ENCODE peak calls at places on chromosomes 16 and 17, in four cellular contexts. L is HepG2, D is Panc1, M is K562. Q is an unnamed sample.

GRCh38 chr17:8051831-8052230 is 13.0 kb downstream of the ALOX15B start:
- DNase-seq in L (no peak), D (no peak), M (no peak), Q (no peak)

GRCh38 chr16:79723583-79724168 is 123.1 kb upstream of the MAF start:
- DNase-seq in L (no peak), D (no peak), M (no peak), Q (no peak)

GRCh38 chr16:19210175-19210924 is 42.3 kb downstream of the SYT17 start:
- DNase-seq in L (no peak), D (no peak), M (no peak), Q (peak; percentile 27)

GRCh38 chr17:42284566-42284965 is 3.7 kb upstream of the STAT5A start:
- DNase-seq in L (no peak), D (no peak), M (no peak), Q (no peak)

GRCh38 chr16:53912155-53912554 is 208.2 kb downstream of the FTO start:
- DNase-seq in L (no peak), D (no peak), M (no peak), Q (no peak)

GRCh38 chr17:77952368-77952767 is 6.1 kb upstream of the TNRC6C start:
- DNase-seq in L (no peak), D (no peak), M (no peak), Q (no peak)

GRCh38 chr17:14121952-14122351 is 52.6 kb downstream of the COX10 start:
- DNase-seq in L (no peak), D (no peak), M (no peak), Q (no peak)

GRCh38 chr17:65103896-65104295 is 33.3 kb upstream of the RGS9 start:
- DNase-seq in L (no peak), D (no peak), M (no peak), Q (no peak)

GRCh38 chr17:31489295-31490018 is 98.0 kb downstream of the RAB11FIP4 start:
- DNase-seq in L (peak; percentile 72), D (no peak), M (peak; percentile 79), Q (peak; percentile 31)

GRCh38 chr17:4594406-4595349 is 10.3 kb downstream of the SMTNL2 start:
- DNase-seq in L (no peak), D (no peak), M (peak; percentile 64), Q (no peak)

GRCh38 chr16:81583893-81584705 is 139.5 kb downstream of the CMIP start:
- DNase-seq in L (no peak), D (peak; percentile 67), M (no peak), Q (peak; percentile 74)

GRCh38 chr16:31880322-31880979 is 6.8 kb downstream of the ZNF267 start:
- DNase-seq in L (no peak), D (no peak), M (peak; percentile 48), Q (no peak)

GRCh38 chr16:67278773-67279295 is 498 bp upstream of the PLEKHG4 start:
- DNase-seq in L (no peak), D (no peak), M (peak; percentile 94), Q (no peak)

GRCh38 chr16:11090947-11091785 is 146.8 kb downstream of the CLEC16A start:
- DNase-seq in L (no peak), D (no peak), M (no peak), Q (no peak)

GRCh38 chr17:778096-778495 is 4.0 kb downstream of the GLOD4 start:
- DNase-seq in L (no peak), D (no peak), M (no peak), Q (no peak)

DNA sequence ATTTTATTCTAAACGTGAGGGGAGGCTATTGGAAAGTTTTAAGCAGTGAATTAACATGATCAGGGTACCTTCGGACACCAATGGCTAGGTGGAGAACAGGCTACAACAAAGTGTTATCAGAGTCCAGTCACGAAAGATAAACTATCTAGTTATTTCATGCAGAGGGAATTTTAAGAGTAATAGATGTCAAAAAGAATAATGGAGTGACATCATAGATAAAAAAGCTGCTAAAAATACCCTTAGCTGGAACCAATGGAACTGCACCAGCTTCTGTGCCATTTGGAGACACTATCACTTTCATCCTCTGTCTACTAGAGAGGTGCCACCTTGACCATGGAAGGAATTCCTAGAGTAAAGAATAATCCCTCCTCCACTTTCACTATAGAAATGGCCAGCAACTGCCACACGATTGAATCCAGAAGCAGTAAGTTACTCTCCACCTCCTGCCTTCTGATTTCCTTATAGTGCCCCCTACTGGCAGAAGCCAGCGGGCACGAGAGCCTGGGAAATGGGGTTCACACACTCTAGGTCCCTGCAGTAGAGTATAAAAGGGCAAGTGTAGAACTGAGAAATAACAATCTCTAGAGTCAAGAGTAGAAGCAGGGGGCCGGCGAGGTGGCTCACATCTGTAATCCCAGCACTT is 2.8 kb upstream of the ALDH3A2 start:
- DNase-seq in L (peak; percentile 29), D (no peak), M (peak; percentile 35), Q (no peak)
- TF ChIP-seq CTCF in L (peak; percentile 71), D (peak; percentile 84), M (peak; percentile 36), Q (peak; percentile 34)

DNA sequence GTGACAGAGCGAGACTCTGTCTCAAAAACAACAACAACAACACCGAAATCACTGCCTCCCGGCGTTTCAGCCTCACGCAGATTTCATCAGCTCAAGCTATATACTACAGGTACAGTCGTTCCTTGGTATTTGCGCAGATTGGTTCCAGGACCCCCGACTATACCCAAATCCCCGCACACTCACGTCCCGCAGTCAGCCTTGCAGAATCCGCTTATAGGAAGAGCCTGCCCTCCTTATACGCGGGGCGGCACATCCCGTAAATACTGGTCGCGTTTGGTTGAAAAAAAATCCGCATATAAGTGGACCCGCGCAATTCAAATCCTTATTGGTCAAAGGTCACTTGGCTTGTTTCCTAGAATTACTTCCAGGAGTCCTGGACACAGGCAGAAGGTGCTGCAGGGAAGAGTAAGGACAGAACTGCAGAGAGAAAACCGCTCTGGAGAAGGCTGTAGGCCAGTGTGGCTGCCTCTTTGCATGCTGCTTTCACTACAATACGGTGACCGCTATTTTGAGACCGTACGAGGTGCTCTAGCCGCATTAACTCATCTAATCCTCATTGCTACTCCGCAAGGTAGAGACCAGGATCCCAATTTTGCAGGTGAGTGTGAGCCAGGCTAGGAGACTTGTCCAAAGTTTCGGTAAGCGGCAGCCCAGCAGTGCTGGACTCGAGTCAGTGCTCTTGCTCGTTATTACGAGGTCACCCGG is 718 bp downstream of the NDUFAB1 start:
- DNase-seq in L (peak; percentile 61), D (no peak), M (no peak), Q (no peak)
- H3K27ac ChIP-seq in L (peak overlapping the region; percentile 80), D (peak overlapping the region; percentile 87), M (peak overlapping the region; percentile 86), Q (peak overlapping the region; percentile 77)

DNA sequence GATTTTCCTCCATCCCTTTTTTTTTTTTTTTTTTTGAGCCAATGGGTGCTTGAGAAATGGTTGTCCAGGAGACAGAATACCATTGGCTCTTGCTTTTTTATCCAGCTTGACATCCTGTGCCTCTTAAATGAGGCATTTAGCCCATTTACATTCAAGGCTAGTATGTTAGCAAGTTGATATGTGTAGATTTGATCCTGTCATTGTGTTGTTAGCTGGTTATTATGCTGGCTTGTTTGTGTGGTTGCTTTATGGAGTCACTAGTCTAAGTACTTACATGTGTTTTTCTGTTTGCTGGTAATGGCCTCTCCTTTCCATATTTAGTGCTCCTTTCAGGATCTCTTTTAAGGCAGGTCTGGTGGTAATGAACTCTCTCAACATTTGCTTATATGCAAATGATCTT is 14.1 kb upstream of the SLFN11 start:
- DNase-seq in L (no peak), D (no peak), M (no peak), Q (no peak)
- TF ChIP-seq TCF7L2 in L (no peak), D (no peak), M (no peak), Q (no peak)

DNA sequence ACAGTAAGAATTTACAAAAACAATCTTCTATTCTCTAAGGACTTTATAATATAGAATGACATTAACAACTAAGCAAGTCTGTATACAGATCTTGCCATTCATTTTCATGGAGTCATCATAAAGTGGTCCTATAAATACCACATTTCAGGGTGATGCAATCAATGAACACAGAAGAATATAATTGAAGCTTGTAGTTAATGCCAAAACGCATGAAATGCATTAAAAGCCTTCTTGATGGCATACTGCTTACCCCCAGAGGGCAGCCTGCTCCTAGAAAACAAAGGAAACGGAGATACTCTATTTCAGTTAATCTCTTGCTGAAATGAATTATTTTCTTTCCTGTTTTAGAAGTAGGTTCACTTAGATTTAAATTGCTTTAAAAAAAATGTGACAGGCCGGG is 45.2 kb upstream of the STAC2 start:
- DNase-seq in L (no peak), D (peak; percentile 2), M (no peak), Q (peak; percentile 8)
- TF ChIP-seq CTCF in L (peak; percentile 20), D (no peak), M (peak; percentile 54), Q (peak; percentile 42)

GRCh38 chr16:23908790-23909189 is 73.0 kb downstream of the PRKCB start:
- DNase-seq in L (no peak), D (no peak), M (no peak), Q (no peak)
- H3K27ac ChIP-seq in L (no peak overlapping the region), D (no peak overlapping the region), M (peak overlapping the region; percentile 75), Q (no peak overlapping the region)